ENCODE peak calls at places on chromosomes 2 and 18, in ten cellular contexts. U, W, C, R, D, G, H, I, B and J are unnamed samples.

GRCh38 chr2:44547713-44548112 is 186.0 kb downstream of the CAMKMT start:
- DNase-seq in H (no peak), W (no peak), U (no peak), B (no peak), C (no peak), D (no peak), G (no peak), I (no peak), R (no peak), J (no peak)

GRCh38 chr18:9741821-9742541 is 33.9 kb downstream of the RAB31 start:
- DNase-seq in G (no peak), I (no peak), R (no peak), D (no peak), W (no peak), U (no peak), B (no peak), C (no peak), H (no peak), J (peak)

GRCh38 chr2:176398783-176399182 is 129.5 kb downstream of the MTX2 start:
- DNase-seq in W (no peak), C (no peak), G (no peak), H (no peak), B (no peak), R (no peak), D (no peak), I (no peak), U (peak), J (no peak)

GRCh38 chr2:138364554-138365162 is 136.9 kb upstream of the SPOPL start:
- DNase-seq in G (no peak), D (no peak), R (no peak), B (no peak), U (no peak), C (no peak), W (no peak), I (no peak), H (no peak), J (no peak)

GRCh38 chr2:7915302-7916200 is 766.3 kb upstream of the ID2 start:
- DNase-seq in D (no peak), B (no peak), C (no peak), I (no peak), G (no peak), U (no peak), W (no peak), H (no peak), R (no peak), J (peak)

GRCh38 chr2:144523606-144524131 is 3.8 kb upstream of the ZEB2 start:
- DNase-seq in H (no peak), R (no peak), W (no peak), G (no peak), B (peak), D (no peak), C (no peak), I (no peak), U (no peak), J (no peak)

GRCh38 chr2:8230466-8230865 is 451.4 kb upstream of the ID2 start:
- DNase-seq in R (no peak), H (no peak), B (no peak), C (no peak), I (no peak), U (no peak), D (no peak), G (no peak), W (no peak), J (peak)

GRCh38 chr2:139411236-139411635 is 631.0 kb upstream of the NXPH2 start:
- DNase-seq in H (no peak), G (no peak), W (no peak), B (no peak), R (no peak), C (no peak), D (no peak), U (no peak), I (no peak), J (no peak)

GRCh38 chr2:181742908-181743722 is 62.8 kb upstream of the NEUROD1 start:
- DNase-seq in R (no peak), C (no peak), D (peak), B (no peak), U (peak), W (peak), G (peak), I (peak), H (peak), J (no peak)

GRCh38 chr2:159853101-159853500 is 55.1 kb upstream of the CD302 start:
- DNase-seq in H (no peak), U (no peak), R (no peak), I (no peak), W (no peak), B (no peak), G (no peak), D (no peak), C (no peak), J (no peak)

GRCh38 chr2:63078852-63079606 is 28.4 kb downstream of the OTX1 start:
- DNase-seq in D (no peak), U (no peak), R (no peak), C (no peak), H (no peak), W (peak), I (peak), B (no peak), G (no peak), J (no peak)

GRCh38 chr2:106566050-106566449 is 78.9 kb downstream of the CD8B2 start:
- DNase-seq in B (no peak), U (no peak), H (peak), D (no peak), I (no peak), R (no peak), C (peak), W (peak), G (no peak), J (no peak)

GRCh38 chr2:42844901-42845685 is 52.7 kb upstream of the HAAO start:
- DNase-seq in I (no peak), R (no peak), C (no peak), W (no peak), H (peak), G (no peak), U (peak), B (peak), D (no peak), J (no peak)

GRCh38 chr18:12397793-12398192 is 9.9 kb upstream of the PRELID3A start:
- DNase-seq in H (no peak), C (no peak), G (no peak), B (no peak), W (no peak), U (no peak), R (no peak), I (no peak), D (no peak), J (no peak)

GRCh38 chr2:61816480-61817355 is 37.1 kb downstream of the FAM161A start:
- DNase-seq in H (no peak), G (no peak), W (no peak), B (no peak), I (no peak), C (no peak), R (no peak), U (no peak), D (no peak), J (no peak)

GRCh38 chr2:229431331-229431954 is 160.4 kb upstream of the PID1 start:
- DNase-seq in R (no peak), I (no peak), W (no peak), H (no peak), B (no peak), U (no peak), G (no peak), C (no peak), D (no peak), J (no peak)

GRCh38 chr2:17164550-17164949 is 353.7 kb downstream of the RAD51AP2 start:
- DNase-seq in G (no peak), I (no peak), B (no peak), R (no peak), C (no peak), H (no peak), U (no peak), D (no peak), W (no peak), J (no peak)

GRCh38 chr2:133566967-133567645 is 1.2 kb downstream of the NCKAP5 start:
- DNase-seq in H (peak), W (no peak), C (no peak), I (no peak), B (no peak), R (no peak), D (no peak), U (peak), G (no peak), J (no peak)

GRCh38 chr2:12721571-12722444 is 5.1 kb downstream of the TRIB2 start:
- DNase-seq in U (no peak), C (no peak), G (no peak), B (no peak), I (no peak), D (no peak), R (no peak), H (no peak), W (peak), J (no peak)

GRCh38 chr18:58417752-58418151 is 211.1 kb downstream of the ALPK2 start:
- DNase-seq in R (no peak), B (no peak), W (no peak), D (no peak), I (no peak), C (no peak), H (peak), U (peak), G (no peak), J (no peak)